ENCODE peak calls at places on chromosomes 5 and 9, in six cellular contexts. One of them, this sample, is unnamed.

GRCh38 chr9:133793471-133793870 is 55.3 kb upstream of the SARDH start:
- DNase-seq in tibial nerve: no peak
- DNase-seq in foreskin keratinocyte: no peak
- DNase-seq in tibial artery: no peak
- DNase-seq in mesothelial cell of epicardium: no peak
- DNase-seq in mucosa of descending colon: no peak
- DNase-seq in this sample: no peak

GRCh38 chr9:107170801-107171200 is 112.3 kb upstream of the RAD23B start:
- DNase-seq in tibial artery: no peak
- DNase-seq in foreskin keratinocyte: no peak
- DNase-seq in tibial nerve: no peak
- DNase-seq in mucosa of descending colon: no peak
- DNase-seq in mesothelial cell of epicardium: no peak
- DNase-seq in this sample: no peak

GRCh38 chr9:13215791-13216554 is 63.5 kb downstream of the MPDZ start:
- DNase-seq in foreskin keratinocyte: no peak
- DNase-seq in mucosa of descending colon: no peak
- DNase-seq in mesothelial cell of epicardium: no peak
- DNase-seq in tibial artery: no peak
- DNase-seq in tibial nerve: no peak
- DNase-seq in this sample: no peak

GRCh38 chr5:154654484-154655375 is 100.4 kb upstream of the LARP1 start:
- DNase-seq in tibial nerve: no peak
- DNase-seq in foreskin keratinocyte: no peak
- DNase-seq in tibial artery: no peak
- DNase-seq in mesothelial cell of epicardium: no peak
- DNase-seq in mucosa of descending colon: no peak
- DNase-seq in this sample: no peak

GRCh38 chr5:163354685-163355084 is 82.7 kb upstream of the CCNG1 start:
- DNase-seq in foreskin keratinocyte: no peak
- DNase-seq in tibial artery: no peak
- DNase-seq in tibial nerve: no peak
- DNase-seq in mesothelial cell of epicardium: no peak
- DNase-seq in mucosa of descending colon: no peak
- DNase-seq in this sample: no peak

GRCh38 chr5:11234501-11234911 is 473.5 kb upstream of the DAP start:
- DNase-seq in tibial nerve: no peak
- DNase-seq in mucosa of descending colon: no peak
- DNase-seq in foreskin keratinocyte: no peak
- DNase-seq in tibial artery: no peak
- DNase-seq in mesothelial cell of epicardium: no peak
- DNase-seq in this sample: no peak

GRCh38 chr5:173663810-173664526 is 47.5 kb upstream of the BOD1 start:
- DNase-seq in foreskin keratinocyte: no peak
- DNase-seq in mesothelial cell of epicardium: no peak
- DNase-seq in tibial nerve: no peak
- DNase-seq in tibial artery: peak
- DNase-seq in mucosa of descending colon: peak
- DNase-seq in this sample: no peak

GRCh38 chr5:11977904-11978303 is 73.7 kb upstream of the CTNND2 start:
- DNase-seq in tibial artery: no peak
- DNase-seq in mesothelial cell of epicardium: no peak
- DNase-seq in tibial nerve: no peak
- DNase-seq in foreskin keratinocyte: no peak
- DNase-seq in mucosa of descending colon: no peak
- DNase-seq in this sample: no peak

GRCh38 chr9:136142859-136143214 is 24.2 kb upstream of the TMEM250 start:
- DNase-seq in mucosa of descending colon: no peak
- DNase-seq in mesothelial cell of epicardium: no peak
- DNase-seq in tibial nerve: no peak
- DNase-seq in tibial artery: no peak
- DNase-seq in foreskin keratinocyte: no peak
- DNase-seq in this sample: no peak

GRCh38 chr5:28779161-28779754 is 1740.9 kb upstream of the CDH9 start:
- DNase-seq in foreskin keratinocyte: no peak
- DNase-seq in mesothelial cell of epicardium: no peak
- DNase-seq in mucosa of descending colon: no peak
- DNase-seq in tibial nerve: no peak
- DNase-seq in tibial artery: no peak
- DNase-seq in this sample: no peak

GRCh38 chr9:134375430-134376385 is 49.5 kb downstream of the RXRA start:
- DNase-seq in tibial artery: peak
- DNase-seq in mesothelial cell of epicardium: no peak
- DNase-seq in tibial nerve: peak
- DNase-seq in foreskin keratinocyte: no peak
- DNase-seq in mucosa of descending colon: no peak
- DNase-seq in this sample: no peak

GRCh38 chr5:39198080-39198479 is 21.3 kb downstream of the FYB1 start:
- DNase-seq in mesothelial cell of epicardium: no peak
- DNase-seq in tibial nerve: no peak
- DNase-seq in tibial artery: no peak
- DNase-seq in foreskin keratinocyte: peak
- DNase-seq in mucosa of descending colon: no peak
- DNase-seq in this sample: no peak

GRCh38 chr9:99820330-99821186 is 1.1 kb upstream of the NR4A3 start:
- DNase-seq in foreskin keratinocyte: peak
- DNase-seq in tibial nerve: peak
- DNase-seq in mesothelial cell of epicardium: no peak
- DNase-seq in tibial artery: peak
- DNase-seq in mucosa of descending colon: peak
- DNase-seq in this sample: peak

GRCh38 chr5:137753986-137754235 is 252 bp downstream of the HNRNPA0 start:
- DNase-seq in mesothelial cell of epicardium: no peak
- DNase-seq in tibial nerve: no peak
- DNase-seq in mucosa of descending colon: no peak
- DNase-seq in foreskin keratinocyte: no peak
- DNase-seq in tibial artery: no peak
- DNase-seq in this sample: no peak

GRCh38 chr5:137753227-137753985 is 757 bp downstream of the HNRNPA0 start:
- DNase-seq in mesothelial cell of epicardium: peak
- DNase-seq in tibial nerve: peak
- DNase-seq in tibial artery: peak
- DNase-seq in mucosa of descending colon: peak
- DNase-seq in foreskin keratinocyte: no peak
- DNase-seq in this sample: peak

GRCh38 chr5:137752873-137753226 is 1.3 kb downstream of the HNRNPA0 start:
- DNase-seq in mesothelial cell of epicardium: no peak
- DNase-seq in mucosa of descending colon: no peak
- DNase-seq in foreskin keratinocyte: no peak
- DNase-seq in tibial nerve: peak
- DNase-seq in tibial artery: peak
- DNase-seq in this sample: no peak

GRCh38 chr5:137754961-137755762 is 999 bp upstream of the HNRNPA0 start:
- DNase-seq in foreskin keratinocyte: no peak
- DNase-seq in mucosa of descending colon: peak
- DNase-seq in tibial nerve: no peak
- DNase-seq in mesothelial cell of epicardium: no peak
- DNase-seq in tibial artery: no peak
- DNase-seq in this sample: no peak

DNA sequence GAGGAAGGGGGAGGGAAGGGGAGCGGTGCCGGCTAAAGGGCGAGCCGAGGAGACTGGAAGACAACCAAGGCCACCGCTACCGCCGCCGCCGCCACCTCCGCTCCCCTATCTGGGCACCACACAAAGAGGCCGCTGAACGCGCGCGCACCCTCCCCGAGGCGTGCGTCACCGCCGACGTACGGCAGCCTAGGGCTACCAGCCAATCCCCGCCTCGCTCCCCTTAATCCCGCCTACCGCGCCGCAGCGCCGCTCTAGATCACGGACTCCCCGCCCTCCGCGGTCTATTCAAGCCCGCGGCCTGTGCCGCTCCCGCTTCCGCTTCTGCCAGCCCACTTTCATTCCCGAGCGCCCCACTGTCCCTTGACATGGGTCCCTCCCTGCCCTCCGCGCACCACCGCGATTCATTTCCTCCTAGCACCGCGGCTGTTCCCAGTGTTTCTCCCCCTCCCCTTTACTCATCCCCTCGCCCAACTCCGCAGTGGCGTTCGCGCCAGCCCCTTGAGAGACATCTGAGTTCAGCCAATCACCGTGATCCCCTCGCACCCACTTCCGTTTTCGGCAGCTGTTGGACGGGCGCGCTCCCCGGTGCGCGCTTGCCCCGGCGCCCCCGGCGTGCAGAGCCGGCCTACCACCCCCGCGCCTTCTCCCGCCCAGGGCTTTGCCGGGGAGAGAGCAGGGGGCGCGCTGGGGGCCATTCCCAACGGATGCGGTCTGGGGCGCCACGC is at the start of gene HNRNPA0:
- DNase-seq in tibial artery: peak
- DNase-seq in mucosa of descending colon: peak
- DNase-seq in mesothelial cell of epicardium: peak
- DNase-seq in foreskin keratinocyte: peak
- DNase-seq in tibial nerve: peak
- DNase-seq in this sample: peak
- TF ChIP-seq CTCF in tibial artery: peak
- TF ChIP-seq CTCF in mucosa of descending colon: no peak
- TF ChIP-seq CTCF in mesothelial cell of epicardium: no peak
- TF ChIP-seq CTCF in foreskin keratinocyte: no peak
- TF ChIP-seq CTCF in tibial nerve: no peak
- TF ChIP-seq CTCF in this sample: no peak

GRCh38 chr5:69414885-69415583 is at the start of gene MARVELD2:
- DNase-seq in tibial nerve: peak
- DNase-seq in tibial artery: peak
- DNase-seq in mucosa of descending colon: peak
- DNase-seq in mesothelial cell of epicardium: peak
- DNase-seq in foreskin keratinocyte: peak
- DNase-seq in this sample: peak
- TF ChIP-seq CTCF in tibial nerve: no peak
- TF ChIP-seq CTCF in tibial artery: no peak
- TF ChIP-seq CTCF in mucosa of descending colon: peak
- TF ChIP-seq CTCF in mesothelial cell of epicardium: no peak
- TF ChIP-seq CTCF in foreskin keratinocyte: peak
- TF ChIP-seq CTCF in this sample: no peak

DNA sequence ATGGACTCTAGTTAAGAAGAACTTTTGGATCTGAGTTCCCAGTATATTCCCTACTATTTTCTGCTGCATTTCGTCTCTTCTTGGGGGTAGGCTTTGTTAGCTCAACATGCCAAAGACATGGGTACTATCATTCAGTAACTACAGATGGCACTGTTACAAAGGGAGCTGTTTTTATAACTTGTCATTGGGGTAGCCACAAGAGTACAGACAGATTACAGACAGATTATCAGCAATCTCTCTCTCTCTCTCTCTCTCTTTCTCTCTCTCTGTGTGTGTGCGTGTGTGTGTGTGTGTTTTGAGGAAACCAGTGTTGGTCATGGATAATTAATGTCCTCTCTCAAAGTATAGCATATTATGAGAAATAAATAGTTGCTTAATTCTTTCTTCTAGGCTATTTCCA is 116.1 kb downstream of the WDR70 start:
- DNase-seq in mucosa of descending colon: no peak
- DNase-seq in tibial nerve: no peak
- DNase-seq in foreskin keratinocyte: no peak
- DNase-seq in tibial artery: no peak
- DNase-seq in mesothelial cell of epicardium: no peak
- DNase-seq in this sample: no peak
- TF ChIP-seq CTCF in mucosa of descending colon: no peak
- TF ChIP-seq CTCF in tibial nerve: no peak
- TF ChIP-seq CTCF in foreskin keratinocyte: peak
- TF ChIP-seq CTCF in tibial artery: no peak
- TF ChIP-seq CTCF in mesothelial cell of epicardium: no peak
- TF ChIP-seq CTCF in this sample: no peak

GRCh38 chr5:140883373-140883772 is 1.4 kb downstream of the PCDHA13 start:
- DNase-seq in tibial nerve: no peak
- DNase-seq in mesothelial cell of epicardium: no peak
- DNase-seq in foreskin keratinocyte: no peak
- DNase-seq in tibial artery: no peak
- DNase-seq in mucosa of descending colon: no peak
- DNase-seq in this sample: no peak

GRCh38 chr5:140883927-140884697 is 2.2 kb downstream of the PCDHA13 start:
- DNase-seq in tibial nerve: no peak
- DNase-seq in foreskin keratinocyte: no peak
- DNase-seq in mucosa of descending colon: no peak
- DNase-seq in tibial artery: no peak
- DNase-seq in mesothelial cell of epicardium: no peak
- DNase-seq in this sample: no peak

GRCh38 chr5:140877262-140877581 is 2.1 kb downstream of the PCDHA12 start:
- DNase-seq in mesothelial cell of epicardium: no peak
- DNase-seq in tibial nerve: no peak
- DNase-seq in foreskin keratinocyte: no peak
- DNase-seq in tibial artery: no peak
- DNase-seq in mucosa of descending colon: no peak
- DNase-seq in this sample: no peak

GRCh38 chr5:140882591-140882899 is 621 bp downstream of the PCDHA13 start:
- DNase-seq in mucosa of descending colon: no peak
- DNase-seq in mesothelial cell of epicardium: no peak
- DNase-seq in foreskin keratinocyte: peak
- DNase-seq in tibial nerve: peak
- DNase-seq in tibial artery: no peak
- DNase-seq in this sample: no peak

GRCh38 chr5:140881889-140882590 is at the start of gene PCDHA13:
- DNase-seq in tibial nerve: no peak
- DNase-seq in tibial artery: no peak
- DNase-seq in mucosa of descending colon: no peak
- DNase-seq in foreskin keratinocyte: peak
- DNase-seq in mesothelial cell of epicardium: no peak
- DNase-seq in this sample: no peak
- TF ChIP-seq CTCF in tibial nerve: no peak
- TF ChIP-seq CTCF in tibial artery: no peak
- TF ChIP-seq CTCF in mucosa of descending colon: no peak
- TF ChIP-seq CTCF in foreskin keratinocyte: peak
- TF ChIP-seq CTCF in mesothelial cell of epicardium: no peak
- TF ChIP-seq CTCF in this sample: no peak

GRCh38 chr9:3437031-3437430 is 88.8 kb downstream of the RFX3 start:
- DNase-seq in tibial nerve: no peak
- DNase-seq in mucosa of descending colon: no peak
- DNase-seq in foreskin keratinocyte: no peak
- DNase-seq in tibial artery: no peak
- DNase-seq in mesothelial cell of epicardium: no peak
- DNase-seq in this sample: no peak

GRCh38 chr9:3446313-3446712 is 79.5 kb downstream of the RFX3 start:
- DNase-seq in mesothelial cell of epicardium: no peak
- DNase-seq in foreskin keratinocyte: no peak
- DNase-seq in mucosa of descending colon: no peak
- DNase-seq in tibial artery: no peak
- DNase-seq in tibial nerve: no peak
- DNase-seq in this sample: no peak

GRCh38 chr9:3436629-3437028 is 89.2 kb downstream of the RFX3 start:
- DNase-seq in tibial nerve: no peak
- DNase-seq in foreskin keratinocyte: no peak
- DNase-seq in tibial artery: no peak
- DNase-seq in mesothelial cell of epicardium: no peak
- DNase-seq in mucosa of descending colon: no peak
- DNase-seq in this sample: no peak

GRCh38 chr9:3444016-3444415 is 81.8 kb downstream of the RFX3 start:
- DNase-seq in mesothelial cell of epicardium: no peak
- DNase-seq in foreskin keratinocyte: no peak
- DNase-seq in mucosa of descending colon: no peak
- DNase-seq in tibial nerve: no peak
- DNase-seq in tibial artery: no peak
- DNase-seq in this sample: no peak

GRCh38 chr9:3441197-3441816 is 84.5 kb downstream of the RFX3 start:
- DNase-seq in mesothelial cell of epicardium: no peak
- DNase-seq in mucosa of descending colon: peak
- DNase-seq in tibial nerve: peak
- DNase-seq in tibial artery: peak
- DNase-seq in foreskin keratinocyte: peak
- DNase-seq in this sample: no peak
- TF ChIP-seq CTCF in mesothelial cell of epicardium: no peak
- TF ChIP-seq CTCF in mucosa of descending colon: peak
- TF ChIP-seq CTCF in tibial nerve: peak
- TF ChIP-seq CTCF in tibial artery: no peak
- TF ChIP-seq CTCF in foreskin keratinocyte: peak
- TF ChIP-seq CTCF in this sample: no peak